ENCODE peak calls at places on chromosomes 16 and 17, in five cellular contexts. M, N, T, Z and R are unnamed samples.

GRCh38 chr17:29867643-29868181 is 62.3 kb downstream of the SSH2 start:
- DNase-seq in N (no peak), M (no peak), T (no peak), Z (no peak), R (no peak)

GRCh38 chr17:48624544-48625501 is 1.3 kb downstream of the HOXB9 start:
- DNase-seq in Z (no peak), T (no peak), N (no peak), M (no peak), R (no peak)

GRCh38 chr17:13030459-13031305 is 12.9 kb upstream of the ELAC2 start:
- DNase-seq in N (no peak), Z (peak; percentile 67), T (peak; percentile 51), M (peak; percentile 30), R (peak; percentile 28)

GRCh38 chr17:69492410-69493071 is 78.0 kb downstream of the MAP2K6 start:
- DNase-seq in M (no peak), N (no peak), T (no peak), Z (peak; percentile 43), R (no peak)

GRCh38 chr16:51556694-51557327 is 405.7 kb upstream of the SALL1 start:
- DNase-seq in T (no peak), M (no peak), N (no peak), Z (peak; percentile 88), R (no peak)

GRCh38 chr16:1793578-1794220 is at the start of gene IGFALS:
- DNase-seq in N (no peak), M (no peak), T (no peak), Z (no peak), R (no peak)

GRCh38 chr17:76005263-76006149 is 4.9 kb downstream of the CDK3 start:
- DNase-seq in T (peak; percentile 82), M (peak; percentile 82), Z (peak; percentile 71), N (no peak), R (peak; percentile 72)

GRCh38 chr17:72567774-72568173 is 447.0 kb downstream of the SOX9 start:
- DNase-seq in N (no peak), T (no peak), M (no peak), Z (no peak), R (no peak)

GRCh38 chr17:12510535-12510934 is 155.2 kb upstream of the MYOCD start:
- DNase-seq in T (no peak), Z (no peak), N (no peak), M (no peak), R (no peak)

GRCh38 chr17:33671493-33671892 is 378.4 kb upstream of the ASIC2 start:
- DNase-seq in N (no peak), Z (no peak), T (no peak), M (no peak), R (no peak)

GRCh38 chr17:62892069-62892675 is 73.9 kb upstream of the TANC2 start:
- DNase-seq in M (no peak), N (no peak), T (no peak), Z (no peak), R (no peak)

GRCh38 chr16:11627822-11628457 is 40.3 kb upstream of the SNN start:
- DNase-seq in M (no peak), Z (peak; percentile 51), T (no peak), N (no peak), R (no peak)

GRCh38 chr17:79391808-79392233 is 219.0 kb downstream of the RBFOX3 start:
- DNase-seq in N (no peak), T (peak; percentile 62), M (peak; percentile 48), Z (peak; percentile 78), R (peak; percentile 67)

DNA sequence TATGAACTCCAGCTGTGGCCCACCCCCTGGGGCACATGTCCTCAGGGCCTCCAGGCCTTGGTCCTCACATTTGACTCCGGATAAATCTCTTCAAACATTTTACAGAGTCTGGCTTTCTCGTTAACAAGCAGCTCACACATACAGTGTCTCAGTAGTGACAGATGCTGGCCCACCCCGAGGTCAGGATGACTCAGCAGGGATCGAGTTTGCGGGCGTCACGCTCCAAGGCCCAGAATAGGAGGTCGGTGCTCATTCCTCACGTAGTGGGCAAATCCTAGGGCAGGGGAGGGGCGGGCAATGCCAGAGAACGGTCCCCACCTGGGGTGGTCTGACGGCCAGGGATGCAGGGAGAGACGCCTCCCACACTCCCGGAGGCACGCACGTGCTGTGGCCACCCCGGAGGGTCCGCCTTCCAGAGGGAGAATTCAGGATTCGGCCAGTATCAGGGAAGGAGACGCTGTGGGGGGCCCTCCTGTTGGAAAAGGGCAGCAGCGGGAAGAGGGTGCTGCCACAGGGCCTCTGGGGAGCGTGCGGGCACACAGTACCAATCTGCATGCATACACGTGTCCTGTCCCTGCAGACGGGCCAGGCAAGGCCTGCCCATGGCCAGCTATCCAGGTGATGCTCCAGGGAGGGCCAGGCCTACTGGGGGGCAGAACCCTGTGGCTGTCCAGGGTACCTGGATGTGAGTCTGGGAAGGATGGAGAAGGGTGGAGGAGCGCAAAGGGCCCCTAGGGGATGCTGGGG is 8.6 kb downstream of the SLC7A5 start:
- DNase-seq in Z (peak; percentile 56), M (peak; percentile 84), N (no peak), T (no peak), R (no peak)
- H3K4me1 ChIP-seq in Z (no peaks in the 10 kb centered on the region), M (peaks cover 97% of the 10 kb centered on the region), N (peaks cover 99% of the 10 kb centered on the region), T (peaks cover 99% of the 10 kb centered on the region), R (peaks cover 34% of the 10 kb centered on the region)

GRCh38 chr17:31226373-31226772 is 70.7 kb downstream of the OMG start:
- DNase-seq in M (no peak), T (no peak), Z (no peak), N (no peak), R (no peak)
- H3K36me3 ChIP-seq in M (peaks cover 8% of the 10 kb centered on the region), T (peaks cover 56% of the 10 kb centered on the region), Z (peaks cover 50% of the 10 kb centered on the region), N (no peaks in the 10 kb centered on the region), R (no peaks in the 10 kb centered on the region)

GRCh38 chr16:88783391-88784073 is 1.5 kb downstream of the PIEZO1 start:
- DNase-seq in Z (peak; percentile 45), N (no peak), T (peak; percentile 55), M (no peak), R (no peak)
- H3K4me1 ChIP-seq in Z (peaks cover 17% of the 10 kb centered on the region), N (peaks cover 64% of the 10 kb centered on the region), T (peaks cover 47% of the 10 kb centered on the region), M (peaks cover 72% of the 10 kb centered on the region), R (peaks cover 57% of the 10 kb centered on the region)

GRCh38 chr17:82089723-82090548 is 8.1 kb downstream of the FASN start:
- DNase-seq in T (no peak), Z (no peak), M (no peak), N (no peak), R (no peak)

GRCh38 chr17:82087961-82088837 is 9.8 kb downstream of the FASN start:
- DNase-seq in N (no peak), T (no peak), M (no peak), Z (no peak), R (no peak)

GRCh38 chr17:82090549-82091263 is 7.3 kb downstream of the FASN start:
- DNase-seq in M (no peak), Z (no peak), T (no peak), N (no peak), R (no peak)

GRCh38 chr17:82086941-82087906 is 10.8 kb downstream of the FASN start:
- DNase-seq in T (no peak), N (no peak), Z (no peak), M (no peak), R (no peak)

GRCh38 chr17:82088838-82089722 is 9.0 kb downstream of the FASN start:
- DNase-seq in M (no peak), Z (no peak), T (no peak), N (no peak), R (no peak)
- H3K36me3 ChIP-seq in M (peaks cover 87% of the 10 kb centered on the region), Z (peaks cover 89% of the 10 kb centered on the region), T (peaks cover 99% of the 10 kb centered on the region), N (peaks cover 99% of the 10 kb centered on the region), R (peaks cover 5% of the 10 kb centered on the region)

DNA sequence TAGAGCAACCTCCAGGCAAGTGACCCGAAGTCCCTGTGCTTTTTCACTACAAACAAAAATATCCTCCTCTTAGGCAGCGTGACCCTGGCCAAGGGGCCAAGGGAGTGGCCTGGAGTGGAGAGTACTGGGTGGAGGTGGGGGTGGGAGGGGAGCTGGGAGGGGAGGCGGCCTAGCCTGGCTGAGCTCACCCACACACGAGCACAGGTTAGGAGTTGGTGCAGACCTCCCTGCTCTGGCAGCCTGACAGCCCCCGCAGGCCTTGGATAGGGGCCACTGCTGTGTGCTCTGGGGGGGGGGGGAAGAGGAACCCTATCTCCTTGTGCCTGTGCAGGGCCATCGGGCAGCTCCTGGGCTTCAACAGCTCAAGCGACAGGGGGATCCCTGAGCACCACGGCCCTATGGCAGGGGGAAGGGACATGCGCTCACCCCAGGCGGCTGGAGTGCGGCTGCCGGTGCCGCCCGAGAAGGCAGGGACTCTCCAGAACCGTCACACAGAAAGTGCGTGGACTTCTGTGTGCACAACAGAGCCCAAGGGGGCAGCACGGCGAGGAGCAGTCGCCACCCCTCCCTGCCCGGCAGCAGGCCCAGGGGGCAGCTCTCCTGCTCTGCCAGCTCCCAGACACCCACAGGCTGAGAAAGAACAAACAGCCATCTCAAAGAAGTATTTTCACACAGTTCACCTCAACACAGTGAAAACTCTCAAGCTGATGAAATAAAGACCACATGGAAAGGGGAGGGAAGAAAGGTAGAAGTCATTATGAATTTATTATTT is 13.3 kb downstream of the SLC16A3 start:
- DNase-seq in Z (peak; percentile 67), M (peak; percentile 52), T (no peak), N (no peak), R (no peak)
- H3K4me1 ChIP-seq in Z (peaks cover 55% of the 10 kb centered on the region), M (peaks cover 72% of the 10 kb centered on the region), T (no peaks in the 10 kb centered on the region), N (peaks cover 99% of the 10 kb centered on the region), R (peaks cover 38% of the 10 kb centered on the region)

DNA sequence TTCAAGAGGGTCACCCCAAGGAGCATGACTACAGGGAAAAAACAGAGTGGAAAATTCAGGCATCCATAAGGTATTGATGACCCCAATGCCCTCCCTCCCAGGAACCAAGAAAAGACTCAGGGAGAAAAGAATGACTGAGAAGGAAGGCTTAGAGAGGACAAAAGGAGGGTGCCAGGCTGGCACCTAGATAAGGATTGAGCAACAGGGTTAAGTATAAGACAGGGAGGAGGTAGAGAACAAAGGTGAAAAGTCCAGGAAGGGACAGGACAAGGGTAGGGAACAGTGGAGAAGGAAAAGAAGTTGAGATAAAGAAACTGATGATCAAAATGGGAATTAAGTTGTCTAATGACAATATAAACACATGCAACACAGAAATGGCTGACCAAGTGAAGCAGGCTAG is 2.5 kb downstream of the SLC35B1 start:
- DNase-seq in N (no peak), T (no peak), M (no peak), Z (no peak), R (no peak)
- H3K36me3 ChIP-seq in N (peaks cover 39% of the 10 kb centered on the region), T (peaks cover 58% of the 10 kb centered on the region), M (peaks cover 29% of the 10 kb centered on the region), Z (peaks cover 43% of the 10 kb centered on the region), R (peaks cover 41% of the 10 kb centered on the region)

GRCh38 chr17:39607057-39607850 is 466 bp downstream of the NEUROD2 start:
- DNase-seq in N (no peak), M (no peak), Z (no peak), T (no peak), R (no peak)
- H3K4me1 ChIP-seq in N (peaks cover 55% of the 10 kb centered on the region), M (no peaks in the 10 kb centered on the region), Z (peaks cover 4% of the 10 kb centered on the region), T (no peaks in the 10 kb centered on the region), R (peaks cover 30% of the 10 kb centered on the region)